ENCODE peak calls at places on chromosomes 13 and 19, in eight cellular contexts. One of them, this sample, is unnamed.

GRCh38 chr19:16319466-16319865 is 5.2 kb upstream of the KLF2 start:
- DNase-seq in CD8-positive, alpha-beta T cell: no peak
- DNase-seq in stimulated activated naive CD8-positive, alpha-beta T cell treated with anti-CD3 and anti-CD28 coated beads, Interleukin-15, amount 100 ng/mL, for 72 hours: no peak
- DNase-seq in AG20443: no peak
- DNase-seq in Panc1: no peak
- DNase-seq in PC-9: no peak
- DNase-seq in breast epithelium: no peak
- DNase-seq in RWPE2: no peak
- DNase-seq in this sample: no peak

GRCh38 chr19:2015611-2015950 is at the start of gene BTBD2:
- DNase-seq in Panc1: no peak
- DNase-seq in CD8-positive, alpha-beta T cell: peak
- DNase-seq in AG20443: peak
- DNase-seq in stimulated activated naive CD8-positive, alpha-beta T cell treated with anti-CD3 and anti-CD28 coated beads, Interleukin-15, amount 100 ng/mL, for 72 hours: no peak
- DNase-seq in RWPE2: no peak
- DNase-seq in PC-9: no peak
- DNase-seq in breast epithelium: no peak
- DNase-seq in this sample: no peak

GRCh38 chr13:114313061-114313860 is 1.0 kb upstream of the CHAMP1 start:
- DNase-seq in RWPE2: no peak
- DNase-seq in stimulated activated naive CD8-positive, alpha-beta T cell treated with anti-CD3 and anti-CD28 coated beads, Interleukin-15, amount 100 ng/mL, for 72 hours: peak
- DNase-seq in Panc1: no peak
- DNase-seq in PC-9: no peak
- DNase-seq in breast epithelium: no peak
- DNase-seq in CD8-positive, alpha-beta T cell: no peak
- DNase-seq in AG20443: no peak
- DNase-seq in this sample: no peak

GRCh38 chr13:24698686-24699085 is 18.5 kb downstream of the ATP12A start:
- DNase-seq in breast epithelium: no peak
- DNase-seq in stimulated activated naive CD8-positive, alpha-beta T cell treated with anti-CD3 and anti-CD28 coated beads, Interleukin-15, amount 100 ng/mL, for 72 hours: no peak
- DNase-seq in AG20443: no peak
- DNase-seq in CD8-positive, alpha-beta T cell: no peak
- DNase-seq in Panc1: no peak
- DNase-seq in PC-9: no peak
- DNase-seq in RWPE2: no peak
- DNase-seq in this sample: no peak

GRCh38 chr19:56383826-56384605 is 9.3 kb downstream of the ZNF582 start:
- DNase-seq in stimulated activated naive CD8-positive, alpha-beta T cell treated with anti-CD3 and anti-CD28 coated beads, Interleukin-15, amount 100 ng/mL, for 72 hours: no peak
- DNase-seq in CD8-positive, alpha-beta T cell: no peak
- DNase-seq in RWPE2: no peak
- DNase-seq in AG20443: no peak
- DNase-seq in breast epithelium: no peak
- DNase-seq in Panc1: no peak
- DNase-seq in PC-9: peak
- DNase-seq in this sample: no peak

GRCh38 chr13:20716951-20717350 is 13.5 kb downstream of the IL17D start:
- DNase-seq in RWPE2: no peak
- DNase-seq in PC-9: no peak
- DNase-seq in CD8-positive, alpha-beta T cell: no peak
- DNase-seq in Panc1: no peak
- DNase-seq in stimulated activated naive CD8-positive, alpha-beta T cell treated with anti-CD3 and anti-CD28 coated beads, Interleukin-15, amount 100 ng/mL, for 72 hours: no peak
- DNase-seq in AG20443: no peak
- DNase-seq in breast epithelium: no peak
- DNase-seq in this sample: no peak

GRCh38 chr19:3450796-3451411 is 29.4 kb downstream of the SMIM24 start:
- DNase-seq in stimulated activated naive CD8-positive, alpha-beta T cell treated with anti-CD3 and anti-CD28 coated beads, Interleukin-15, amount 100 ng/mL, for 72 hours: no peak
- DNase-seq in RWPE2: peak
- DNase-seq in AG20443: peak
- DNase-seq in CD8-positive, alpha-beta T cell: no peak
- DNase-seq in Panc1: peak
- DNase-seq in breast epithelium: no peak
- DNase-seq in PC-9: peak
- DNase-seq in this sample: peak

GRCh38 chr13:20460744-20461143 is 64.9 kb downstream of the CRYL1 start:
- DNase-seq in RWPE2: no peak
- DNase-seq in stimulated activated naive CD8-positive, alpha-beta T cell treated with anti-CD3 and anti-CD28 coated beads, Interleukin-15, amount 100 ng/mL, for 72 hours: no peak
- DNase-seq in Panc1: no peak
- DNase-seq in breast epithelium: no peak
- DNase-seq in CD8-positive, alpha-beta T cell: no peak
- DNase-seq in PC-9: no peak
- DNase-seq in AG20443: no peak
- DNase-seq in this sample: no peak

GRCh38 chr19:7925171-7925837 is 631 bp downstream of the CTXN1 start:
- DNase-seq in CD8-positive, alpha-beta T cell: peak
- DNase-seq in Panc1: no peak
- DNase-seq in AG20443: peak
- DNase-seq in PC-9: peak
- DNase-seq in breast epithelium: no peak
- DNase-seq in stimulated activated naive CD8-positive, alpha-beta T cell treated with anti-CD3 and anti-CD28 coated beads, Interleukin-15, amount 100 ng/mL, for 72 hours: peak
- DNase-seq in RWPE2: peak
- DNase-seq in this sample: peak

GRCh38 chr13:48333976-48334375 is 30.4 kb downstream of the RB1 start:
- DNase-seq in AG20443: peak
- DNase-seq in RWPE2: peak
- DNase-seq in breast epithelium: no peak
- DNase-seq in PC-9: no peak
- DNase-seq in Panc1: no peak
- DNase-seq in CD8-positive, alpha-beta T cell: no peak
- DNase-seq in stimulated activated naive CD8-positive, alpha-beta T cell treated with anti-CD3 and anti-CD28 coated beads, Interleukin-15, amount 100 ng/mL, for 72 hours: no peak
- DNase-seq in this sample: peak